ENCODE peak calls at places on chromosomes 12 and 14, in six cellular contexts. Z is hippocampal formation; U is choroid plexus epithelial cell; K is stimulated activated CD8-positive, alpha-beta memory T cell treated with anti-CD3 and anti-CD28 coated beads, Interleukin-15, amount 100 ng/mL, for 1 hour; E is cardiac fibroblast; A is H4. N is an unnamed sample.

GRCh38 chr12:50283924-50284236 is 560 bp upstream of the LIMA1 start:
- DNase-seq in Z (peak), A (no peak), U (peak), K (no peak), E (peak), N (no peak)

GRCh38 chr12:89029961-89030360 is 322.3 kb downstream of the DUSP6 start:
- DNase-seq in K (no peak), Z (no peak), U (no peak), A (no peak), E (peak), N (no peak)

GRCh38 chr14:89765346-89765745 is 189.2 kb downstream of the EFCAB11 start:
- DNase-seq in E (no peak), A (no peak), U (no peak), Z (no peak), K (no peak), N (no peak)

GRCh38 chr14:77580964-77581505 is 35.4 kb downstream of the SPTLC2 start:
- DNase-seq in K (no peak), U (peak), E (peak), Z (no peak), A (peak), N (peak)

GRCh38 chr14:38554046-38554445 is 298.2 kb upstream of the CLEC14A start:
- DNase-seq in K (no peak), E (no peak), Z (no peak), A (no peak), U (no peak), N (no peak)

GRCh38 chr12:132285311-132285741 is 44.1 kb downstream of the GALNT9 start:
- DNase-seq in K (no peak), E (no peak), U (no peak), A (no peak), Z (no peak), N (no peak)

GRCh38 chr14:39474416-39474911 is 42.2 kb upstream of the FBXO33 start:
- DNase-seq in A (no peak), U (no peak), Z (no peak), E (no peak), K (no peak), N (no peak)

GRCh38 chr14:97894552-97894951 is 1097.4 kb downstream of the VRK1 start:
- DNase-seq in U (no peak), Z (no peak), E (no peak), K (no peak), A (no peak), N (no peak)

GRCh38 chr12:96434107-96434506 is 33.9 kb upstream of the CDK17 start:
- DNase-seq in A (peak), K (peak), Z (no peak), U (peak), E (peak), N (no peak)

N was measured in NCI-H1048.